ENCODE peak calls at places on chromosomes 1 and 21, in ten cellular contexts. D is osteoblast, N is AG04449, I is heart right ventricle, U is tibial artery, F is neural progenitor cell, P is tibial nerve, Y is uterus, R is hepatocyte, L is right lobe of liver. A is an unnamed sample.

GRCh38 chr1:92599184-92599583 is 112.5 kb upstream of the GFI1 start:
- DNase-seq in D (peak), N (peak), I (no peak), U (no peak), F (peak), P (no peak), Y (no peak), R (peak), L (no peak), A (peak)

GRCh38 chr1:5108740-5109139 is 454.3 kb downstream of the AJAP1 start:
- DNase-seq in D (no peak), N (no peak), I (no peak), U (no peak), F (no peak), P (no peak), Y (no peak), R (peak), L (no peak), A (no peak)

GRCh38 chr1:66982561-66983285 is 57.9 kb downstream of the MIER1 start:
- DNase-seq in D (no peak), N (no peak), I (no peak), U (no peak), F (no peak), P (no peak), Y (no peak), R (no peak), L (no peak), A (no peak)

GRCh38 chr1:214552174-214552608 is 789 bp upstream of the PTPN14 start:
- DNase-seq in D (peak), N (no peak), I (peak), U (peak), F (peak), P (peak), Y (peak), R (peak), L (peak), A (no peak)

GRCh38 chr21:45427331-45428271 is 22.6 kb downstream of the COL18A1 start:
- DNase-seq in D (peak), N (peak), I (no peak), U (peak), F (peak), P (no peak), Y (peak), R (peak), L (no peak), A (peak)

GRCh38 chr1:226633541-226634155 is 85.1 kb downstream of the STUM start:
- DNase-seq in D (no peak), N (no peak), I (no peak), U (peak), F (no peak), P (no peak), Y (no peak), R (no peak), L (no peak), A (no peak)

GRCh38 chr1:170133663-170134062 is 12.1 kb upstream of the NTMT2 start:
- DNase-seq in D (peak), N (no peak), I (no peak), U (no peak), F (no peak), P (no peak), Y (no peak), R (no peak), L (no peak), A (no peak)

GRCh38 chr1:116909511-116910378 is at the start of gene PTGFRN:
- DNase-seq in D (peak), N (no peak), I (peak), U (peak), F (peak), P (peak), Y (peak), R (peak), L (peak), A (peak)

GRCh38 chr1:181485276-181486097 is 2.2 kb downstream of the CACNA1E start:
- DNase-seq in D (no peak), N (no peak), I (no peak), U (no peak), F (peak), P (no peak), Y (no peak), R (peak), L (no peak), A (no peak)

GRCh38 chr21:45248893-45249381 is 38.8 kb downstream of the POFUT2 start:
- DNase-seq in D (peak), N (no peak), I (no peak), U (peak), F (peak), P (no peak), Y (no peak), R (no peak), L (no peak), A (no peak)

DNA sequence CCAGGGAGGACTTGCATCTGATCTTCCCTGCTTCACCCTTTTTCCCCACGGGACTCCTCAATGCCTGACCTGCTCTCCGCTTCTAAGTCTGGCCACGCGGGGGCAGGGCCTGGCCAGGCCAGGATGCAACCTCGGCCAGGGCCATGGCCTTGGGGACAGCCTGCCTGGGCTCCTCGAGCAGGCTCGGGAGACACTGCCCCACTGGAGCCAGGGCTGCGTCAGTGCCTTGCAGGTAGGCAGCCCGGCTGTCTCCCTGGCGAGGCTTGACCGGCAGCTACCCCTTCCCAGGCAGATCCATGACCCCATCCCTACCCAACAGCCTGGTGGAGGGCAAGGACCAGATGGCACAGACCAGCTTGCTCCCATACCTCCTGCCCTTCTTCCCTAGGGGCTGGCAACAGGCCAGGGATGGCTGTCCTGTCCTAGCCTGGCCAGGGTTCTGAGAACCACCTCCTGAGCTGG is 2.7 kb upstream of the PRDM16 start:
- DNase-seq in D (peak), N (no peak), I (peak), U (peak), F (peak), P (no peak), Y (no peak), R (peak), L (peak), A (no peak)
- TF ChIP-seq CTCF in D (no peak), N (no peak), I (peak), U (peak), F (peak), P (peak), Y (peak), R (peak), L (peak), A (no peak)

DNA sequence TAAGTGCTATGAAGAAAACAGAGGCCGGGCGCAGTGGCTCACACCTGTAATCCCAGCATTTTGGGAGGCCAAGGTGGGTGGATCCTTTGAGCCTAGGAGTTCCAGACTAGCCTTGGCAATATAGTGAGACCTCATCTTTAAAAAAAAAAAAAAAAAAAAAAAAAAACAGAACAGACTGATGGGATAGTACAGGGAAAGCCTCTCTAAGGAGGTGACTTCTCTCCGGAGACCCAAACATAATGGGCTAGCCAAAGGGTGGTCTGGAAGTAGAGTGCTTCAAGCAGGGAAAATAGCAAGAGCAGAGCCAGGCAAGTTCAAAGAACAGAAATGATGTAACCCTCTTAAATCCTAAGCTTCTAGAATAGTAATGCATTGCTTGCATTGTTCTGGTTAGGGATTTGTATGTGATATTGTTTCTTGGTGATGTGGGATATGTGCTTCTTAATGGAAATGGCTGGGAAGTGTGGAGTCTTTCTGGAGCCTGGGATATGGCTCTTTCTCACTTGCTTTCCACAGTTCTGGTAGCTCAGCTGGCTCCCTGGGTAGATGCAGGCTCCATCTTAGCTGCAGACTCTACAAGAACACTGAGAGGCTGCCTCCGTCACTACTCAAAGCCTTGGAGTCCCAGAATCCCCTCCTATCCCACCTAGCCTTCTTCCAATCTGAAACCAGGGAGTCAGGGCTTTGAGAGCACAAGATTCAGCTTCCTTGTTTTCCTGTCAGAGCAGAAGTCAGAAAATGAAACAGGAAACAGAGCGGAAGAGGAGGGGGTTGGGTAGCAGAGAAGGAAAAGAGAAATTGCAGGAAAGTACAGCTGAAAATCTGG is 1.9 kb upstream of the PIGV start:
- DNase-seq in D (no peak), N (no peak), I (peak), U (no peak), F (peak), P (no peak), Y (no peak), R (no peak), L (no peak), A (no peak)
- H3K4me3 ChIP-seq in D (no peak), N (no peak), I (no peak), U (no peak), F (no peak), P (no peak), Y (no peak), R (no peak), L (no peak), A (no peak)

GRCh38 chr1:100038401-100039306 is 68.9 kb downstream of the SLC35A3 start:
- DNase-seq in D (peak), N (peak), I (peak), U (peak), F (peak), P (peak), Y (peak), R (peak), L (peak), A (no peak)

GRCh38 chr1:100035214-100035613 is 65.4 kb downstream of the SLC35A3 start:
- DNase-seq in D (no peak), N (no peak), I (no peak), U (no peak), F (no peak), P (no peak), Y (no peak), R (no peak), L (no peak), A (no peak)

GRCh38 chr1:100037665-100038400 is 68.0 kb downstream of the SLC35A3 start:
- DNase-seq in D (peak), N (no peak), I (peak), U (peak), F (peak), P (peak), Y (peak), R (peak), L (peak), A (peak)

GRCh38 chr1:100036718-100037664 is 67.2 kb downstream of the SLC35A3 start:
- DNase-seq in D (peak), N (no peak), I (no peak), U (no peak), F (peak), P (no peak), Y (no peak), R (peak), L (no peak), A (no peak)

DNA sequence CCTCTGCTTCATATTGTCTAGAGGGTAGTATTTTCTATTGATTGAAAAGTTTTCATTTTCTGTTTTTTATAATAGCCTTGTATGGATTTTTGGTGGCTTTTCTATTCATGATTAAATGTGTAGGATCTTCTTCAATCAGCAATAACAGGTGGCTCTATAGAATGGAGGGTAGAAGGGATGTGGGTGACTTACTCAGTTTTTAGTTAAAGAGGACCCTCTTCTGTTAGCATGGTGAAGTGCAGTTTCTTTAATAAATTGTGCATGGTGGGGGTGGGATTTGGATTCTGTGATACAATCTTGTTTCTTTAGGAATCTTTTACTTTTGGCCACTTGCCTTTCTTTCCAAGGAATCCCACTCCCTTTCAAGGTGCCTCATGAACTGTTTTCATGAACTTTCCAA is 64.7 kb downstream of the SLC35A3 start:
- DNase-seq in D (peak), N (no peak), I (no peak), U (no peak), F (peak), P (no peak), Y (no peak), R (peak), L (no peak), A (no peak)
- TF ChIP-seq CTCF in D (peak), N (peak), I (peak), U (no peak), F (peak), P (no peak), Y (no peak), R (peak), L (peak), A (peak)

DNA sequence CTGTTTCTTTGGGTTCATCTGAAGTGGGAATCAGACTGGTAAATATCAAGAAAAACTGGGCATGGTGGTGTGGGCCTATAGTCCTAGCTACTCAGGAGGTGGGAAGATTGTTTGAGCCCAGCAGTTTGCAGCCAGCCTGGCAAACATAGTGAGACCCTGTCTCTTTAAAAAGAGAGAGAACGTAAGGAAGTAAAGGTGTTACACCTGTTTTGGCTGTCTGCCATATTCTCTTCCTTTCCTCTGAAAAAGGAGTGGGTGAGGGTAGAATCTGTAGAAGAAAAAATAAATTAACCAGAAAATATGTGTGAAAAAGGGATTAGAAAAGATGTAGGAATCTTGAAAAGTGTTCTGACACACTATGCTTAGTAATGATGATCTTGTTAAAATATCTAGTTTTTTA is 20.0 kb downstream of the AHCYL1 start:
- DNase-seq in D (no peak), N (no peak), I (no peak), U (no peak), F (no peak), P (no peak), Y (no peak), R (peak), L (no peak), A (no peak)
- H3K4me3 ChIP-seq in D (peak), N (peak), I (no peak), U (peak), F (peak), P (no peak), Y (no peak), R (peak), L (no peak), A (peak)

DNA sequence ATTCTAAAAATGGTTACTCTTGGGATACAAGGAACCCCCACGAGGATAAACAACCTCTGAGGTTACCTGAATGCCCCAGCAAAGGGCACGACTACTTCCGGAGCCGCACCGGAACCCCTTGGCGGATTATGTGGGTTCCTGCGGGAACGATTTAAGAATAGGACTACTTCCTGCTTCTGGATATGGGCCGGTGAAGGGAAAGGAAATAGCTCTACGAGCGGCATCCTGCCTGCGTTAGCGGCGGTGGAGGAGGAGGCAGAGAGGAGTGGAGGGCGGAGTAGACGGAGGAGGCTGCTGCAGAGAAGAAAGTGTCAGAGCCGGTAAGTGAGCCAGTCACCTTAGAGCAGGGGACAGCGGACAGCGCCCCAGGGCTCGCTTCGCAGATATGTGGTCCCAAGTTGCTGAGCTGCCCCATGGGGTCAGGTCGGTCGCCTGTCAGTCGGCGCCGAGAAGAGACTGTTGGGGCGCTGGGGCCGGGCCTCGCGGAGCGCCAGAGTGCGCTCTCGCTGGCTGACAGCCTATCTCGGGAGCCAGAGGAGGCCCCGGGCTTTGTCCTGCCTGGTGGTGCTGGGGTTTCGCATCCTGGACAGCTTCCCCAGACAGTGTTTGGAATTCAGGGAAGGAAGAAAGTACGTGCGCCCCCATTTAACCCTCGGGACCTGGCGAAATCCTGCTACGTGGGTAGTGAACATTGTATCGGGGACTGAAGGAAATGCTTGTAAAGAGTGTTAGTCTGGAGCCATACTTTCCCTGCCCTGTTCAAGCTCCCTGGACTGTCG is at the start of gene KLHL20:
- DNase-seq in D (peak), N (peak), I (peak), U (peak), F (peak), P (peak), Y (peak), R (peak), L (peak), A (peak)
- TF ChIP-seq CTCF in D (no peak), N (no peak), I (peak), U (no peak), F (no peak), P (no peak), Y (peak), R (peak), L (no peak), A (no peak)

DNA sequence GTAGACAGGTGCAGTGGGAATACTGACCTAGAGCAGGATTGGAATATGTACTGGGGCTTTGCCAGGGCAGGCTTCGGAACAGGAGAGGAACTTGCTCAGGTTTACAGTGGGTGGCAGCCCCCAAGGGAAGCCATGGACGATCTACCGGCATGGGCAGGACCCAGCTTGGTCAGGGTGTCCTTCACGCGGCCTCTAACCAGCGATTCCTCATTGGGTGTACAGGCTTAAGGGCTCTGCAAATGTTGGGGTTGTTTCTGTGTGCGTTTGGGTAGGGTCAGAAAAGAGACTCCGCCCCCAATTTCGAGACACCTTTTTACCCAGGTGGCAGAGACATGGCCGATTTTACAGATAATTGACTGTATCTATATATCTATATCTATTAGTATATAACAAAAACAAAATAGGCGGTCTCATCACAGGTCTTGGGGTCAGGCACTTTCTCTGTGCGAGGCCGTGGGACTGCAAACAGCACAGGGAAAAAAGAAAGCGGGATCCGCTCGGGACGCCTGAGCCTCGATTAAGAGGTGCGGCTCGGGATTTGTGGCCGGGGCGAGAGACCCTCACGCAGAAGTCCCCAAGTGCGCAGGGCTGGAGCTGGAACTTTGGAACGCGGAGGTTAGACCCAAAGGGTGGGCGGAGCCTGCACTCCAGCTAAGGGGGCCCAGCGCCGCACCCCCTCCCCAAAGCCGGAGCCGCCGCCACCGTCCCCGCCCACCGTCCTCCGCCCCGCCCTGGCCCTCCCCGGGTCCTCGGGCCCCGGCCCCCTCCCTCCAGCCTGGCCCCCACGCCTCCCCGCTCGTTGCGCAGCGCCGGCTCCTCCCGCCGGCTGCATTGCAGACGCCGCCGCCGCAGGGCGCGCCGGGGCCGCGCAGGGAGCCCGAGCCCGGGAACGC is 67.5 kb upstream of the VAMP3 start:
- DNase-seq in D (no peak), N (no peak), I (no peak), U (peak), F (peak), P (no peak), Y (no peak), R (peak), L (no peak), A (no peak)
- H3K4me3 ChIP-seq in D (no peak), N (no peak), I (no peak), U (peak), F (peak), P (peak), Y (peak), R (no peak), L (no peak), A (no peak)

GRCh38 chr1:81558291-81559076 is 242.2 kb upstream of the ADGRL2 start:
- DNase-seq in D (peak), N (no peak), I (no peak), U (no peak), F (no peak), P (no peak), Y (no peak), R (no peak), L (no peak), A (no peak)

GRCh38 chr1:81562934-81563333 is 237.8 kb upstream of the ADGRL2 start:
- DNase-seq in D (no peak), N (no peak), I (no peak), U (no peak), F (no peak), P (no peak), Y (no peak), R (no peak), L (no peak), A (no peak)

GRCh38 chr1:81556968-81557367 is 243.8 kb upstream of the ADGRL2 start:
- DNase-seq in D (no peak), N (no peak), I (no peak), U (no peak), F (no peak), P (no peak), Y (no peak), R (no peak), L (no peak), A (no peak)

GRCh38 chr1:81560629-81561028 is 240.1 kb upstream of the ADGRL2 start:
- DNase-seq in D (no peak), N (no peak), I (no peak), U (no peak), F (no peak), P (no peak), Y (no peak), R (no peak), L (no peak), A (no peak)

GRCh38 chr1:81559662-81560350 is 240.9 kb upstream of the ADGRL2 start:
- DNase-seq in D (no peak), N (no peak), I (no peak), U (no peak), F (no peak), P (no peak), Y (no peak), R (no peak), L (no peak), A (no peak)
- TF ChIP-seq CTCF in D (peak), N (no peak), I (no peak), U (no peak), F (no peak), P (no peak), Y (no peak), R (no peak), L (no peak), A (peak)

DNA sequence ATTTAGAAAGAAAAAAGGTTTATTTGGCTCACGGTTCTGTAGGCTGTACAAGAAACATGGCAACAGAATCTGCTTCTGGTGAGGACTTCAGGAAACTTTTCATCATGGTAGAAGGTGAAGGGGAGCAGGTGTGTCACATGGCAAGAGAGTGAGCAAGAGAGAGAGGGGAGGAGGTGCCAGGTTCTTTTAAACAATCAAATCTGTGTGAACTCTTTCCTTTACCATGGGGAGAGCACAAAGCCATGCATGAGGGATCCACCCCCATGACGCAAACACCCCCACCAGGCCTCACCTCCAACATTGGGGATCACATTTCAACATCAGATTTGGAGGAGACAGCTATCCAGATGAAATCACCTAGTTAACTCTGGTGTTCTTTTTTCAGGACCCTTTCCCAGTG is 103.6 kb downstream of the GALNT2 start:
- DNase-seq in D (no peak), N (no peak), I (no peak), U (no peak), F (no peak), P (no peak), Y (peak), R (no peak), L (no peak), A (no peak)
- H3K4me3 ChIP-seq in D (no peak), N (no peak), I (no peak), U (no peak), F (no peak), P (no peak), Y (no peak), R (no peak), L (no peak), A (no peak)

A was measured in AG09309.